ENCODE peak calls at places on chromosomes 5 and 9, in five cellular contexts. H is K562, N is endodermal cell, S is fibroblast of lung, O is mesenchymal stem cell. T is an unnamed sample.

GRCh38 chr9:98193336-98193944 is 1.0 kb upstream of the CORO2A start:
- DNase-seq in N (no peak), O (no peak), S (no peak), H (no peak), T (no peak)

GRCh38 chr5:75020016-75020656 is 32.2 kb downstream of the GCNT4 start:
- DNase-seq in H (no peak), N (no peak), O (no peak), S (no peak), T (no peak)

GRCh38 chr9:114269023-114269422 is 53.9 kb upstream of the ORM1 start:
- DNase-seq in S (no peak), O (no peak), N (no peak), H (no peak), T (no peak)

GRCh38 chr5:127684722-127685467 is 18.3 kb upstream of the CCDC192 start:
- DNase-seq in H (no peak), S (no peak), N (no peak), O (no peak), T (no peak)

GRCh38 chr5:982377-983237 is 26.0 kb upstream of the NKD2 start:
- DNase-seq in H (peak; percentile 71), O (no peak), S (no peak), N (peak; percentile 93), T (no peak)

GRCh38 chr5:113719549-113719948 is 206.1 kb downstream of the YTHDC2 start:
- DNase-seq in S (no peak), O (no peak), N (no peak), H (no peak), T (no peak)

GRCh38 chr5:76084496-76085285 is 1.5 kb downstream of the SV2C start:
- DNase-seq in N (peak; percentile 80), H (no peak), O (no peak), S (no peak), T (no peak)

GRCh38 chr5:663436-664342 is 29.5 kb downstream of the TPPP start:
- DNase-seq in O (no peak), N (no peak), H (no peak), S (no peak), T (no peak)

GRCh38 chr5:56375011-56375410 is 141.9 kb upstream of the ANKRD55 start:
- DNase-seq in S (no peak), N (no peak), H (no peak), O (no peak), T (no peak)

GRCh38 chr9:68500457-68501158 is 40.1 kb downstream of the TMEM252 start:
- DNase-seq in O (peak; percentile 73), S (peak; percentile 65), N (no peak), H (no peak), T (no peak)

GRCh38 chr5:139108056-139108811 is 89.9 kb downstream of the SIL1 start:
- DNase-seq in S (peak; percentile 69), N (no peak), O (no peak), H (no peak), T (no peak)

GRCh38 chr5:120293796-120294195 is 170.3 kb upstream of the PRR16 start:
- DNase-seq in N (no peak), H (no peak), S (peak; percentile 92), O (peak; percentile 46), T (no peak)

GRCh38 chr9:98085955-98086354 is 29.4 kb downstream of the NANS start:
- DNase-seq in H (peak; percentile 23), N (peak; percentile 82), S (no peak), O (no peak), T (no peak)

GRCh38 chr9:104118916-104119315 is 24.8 kb downstream of the SMC2 start:
- DNase-seq in H (no peak), N (no peak), O (no peak), S (no peak), T (no peak)

GRCh38 chr5:94021246-94021645 is 279.8 kb upstream of the POU5F2 start:
- DNase-seq in H (no peak), O (peak; percentile 61), N (no peak), S (peak; percentile 77), T (peak; percentile 84)

GRCh38 chr5:179265529-179266290 is 79.6 kb downstream of the ADAMTS2 start:
- DNase-seq in O (peak; percentile 99), N (peak; percentile 67), S (peak; percentile 99), H (no peak), T (no peak)

GRCh38 chr9:116476935-116477381 is 210.1 kb upstream of the TRIM32 start:
- DNase-seq in S (no peak), H (no peak), N (peak; percentile 55), O (no peak), T (no peak)

GRCh38 chr9:93090091-93090655 is 5.8 kb upstream of the CARD19 start:
- DNase-seq in S (no peak), N (peak; percentile 20), O (no peak), H (no peak), T (no peak)

GRCh38 chr5:78699565-78700143 is 51.1 kb upstream of the LHFPL2 start:
- DNase-seq in O (peak; percentile 88), N (no peak), H (no peak), S (peak; percentile 98), T (peak; percentile 56)

GRCh38 chr9:79817469-79818004 is 245.8 kb downstream of the TLE4 start:
- DNase-seq in H (no peak), O (peak; percentile 4), N (peak; percentile 45), S (peak; percentile 52), T (no peak)

GRCh38 chr9:97474373-97474925 is 27.0 kb upstream of the TMOD1 start:
- DNase-seq in N (no peak), O (peak; percentile 77), S (peak; percentile 19), H (no peak), T (no peak)

GRCh38 chr5:78984020-78984610 is 995 bp downstream of the ARSB start:
- DNase-seq in N (peak; percentile 50), O (no peak), S (peak; percentile 26), H (no peak), T (peak; percentile 73)

GRCh38 chr5:101977729-101978345 is 318.2 kb downstream of the SLCO4C1 start:
- DNase-seq in N (no peak), S (peak; percentile 52), H (peak; percentile 13), O (peak; percentile 65), T (peak; percentile 43)

GRCh38 chr5:172731286-172732073 is 39.5 kb downstream of the DUSP1 start:
- DNase-seq in H (no peak), O (no peak), S (peak; percentile 32), N (peak; percentile 86), T (no peak)

GRCh38 chr5:132766806-132767055 is 10.3 kb downstream of the SEPTIN8 start:
- DNase-seq in O (no peak), N (no peak), H (no peak), S (no peak), T (no peak)

GRCh38 chr9:118222375-118222774 is 518.2 kb downstream of the TLR4 start:
- DNase-seq in H (no peak), O (peak; percentile 8), N (peak; percentile 74), S (peak; percentile 14), T (no peak)

GRCh38 chr5:15993334-15993733 is 186.3 kb downstream of the MARCHF11 start:
- DNase-seq in S (peak; percentile 75), H (no peak), O (peak; percentile 41), N (no peak), T (peak; percentile 62)

GRCh38 chr5:14062178-14062577 is 81.0 kb upstream of the TRIO start:
- DNase-seq in O (no peak), S (peak; percentile 74), H (no peak), N (no peak), T (no peak)

GRCh38 chr5:111221139-111221538 is 3.0 kb upstream of the CAMK4 start:
- DNase-seq in N (no peak), S (no peak), H (no peak), O (no peak), T (no peak)

GRCh38 chr5:86766103-86766502 is 148.4 kb downstream of the COX7C start:
- DNase-seq in S (no peak), N (no peak), O (no peak), H (no peak), T (no peak)

GRCh38 chr9:131036529-131037335 is 27.8 kb downstream of the LAMC3 start:
- DNase-seq in S (no peak), H (no peak), N (no peak), O (no peak), T (no peak)

GRCh38 chr9:15416880-15417279 is 5.8 kb upstream of the SNAPC3 start:
- DNase-seq in N (peak; percentile 84), H (peak; percentile 30), O (peak; percentile 49), S (peak; percentile 25), T (peak; percentile 43)

GRCh38 chr5:140340605-140341004 is 5.8 kb downstream of the HBEGF start:
- DNase-seq in S (no peak), O (no peak), H (no peak), N (no peak), T (no peak)

GRCh38 chr9:89482056-89482784 is 15.7 kb downstream of the SEMA4D start:
- DNase-seq in N (no peak), H (no peak), S (no peak), O (no peak), T (no peak)

GRCh38 chr9:89482950-89483349 is 15.0 kb downstream of the SEMA4D start:
- DNase-seq in O (no peak), S (no peak), H (no peak), N (no peak), T (no peak)

GRCh38 chr9:89484475-89485404 is 13.2 kb downstream of the SEMA4D start:
- DNase-seq in O (peak; percentile 28), S (no peak), H (no peak), N (no peak), T (no peak)

GRCh38 chr9:89481161-89481915 is 16.6 kb downstream of the SEMA4D start:
- DNase-seq in N (no peak), S (no peak), H (no peak), O (no peak), T (no peak)

GRCh38 chr9:89483592-89484474 is 14.1 kb downstream of the SEMA4D start:
- DNase-seq in O (no peak), H (no peak), S (no peak), N (no peak), T (no peak)
- H3K9ac ChIP-seq in O (no peak overlapping the region), H (no peak overlapping the region), S (no peak overlapping the region), N (no peak overlapping the region), T (no peak overlapping the region)

GRCh38 chr9:19934301-19934868 is 145.5 kb upstream of the SLC24A2 start:
- DNase-seq in S (peak; percentile 47), N (peak; percentile 81), H (no peak), O (peak; percentile 61), T (peak; percentile 46)
- H3K9ac ChIP-seq in S (peak overlapping the region; percentile 20), N (no peak overlapping the region), H (no peak overlapping the region), O (peak overlapping the region; percentile 80), T (peak overlapping the region; percentile 25)

GRCh38 chr5:156803404-156803803 is 46.7 kb upstream of the PPP1R2B start:
- DNase-seq in O (no peak), N (no peak), H (no peak), S (no peak), T (no peak)

GRCh38 chr5:156798201-156798600 is 51.9 kb upstream of the PPP1R2B start:
- DNase-seq in O (no peak), S (no peak), N (no peak), H (no peak), T (no peak)

GRCh38 chr5:156802501-156802900 is 47.6 kb upstream of the PPP1R2B start:
- DNase-seq in N (no peak), H (no peak), S (no peak), O (no peak), T (no peak)

GRCh38 chr5:156799171-156799570 is 50.9 kb upstream of the PPP1R2B start:
- DNase-seq in H (no peak), S (no peak), O (no peak), N (no peak), T (no peak)

GRCh38 chr5:156800982-156801381 is 49.1 kb upstream of the PPP1R2B start:
- DNase-seq in N (peak; percentile 78), O (no peak), S (no peak), H (no peak), T (no peak)
- H3K9ac ChIP-seq in N (no peak overlapping the region), O (no peak overlapping the region), S (no peak overlapping the region), H (no peak overlapping the region), T (no peak overlapping the region)

GRCh38 chr5:42812620-42813019 is 928 bp upstream of the SELENOP start:
- DNase-seq in N (no peak), S (no peak), H (no peak), O (no peak), T (no peak)
- H3K9ac ChIP-seq in N (no peak overlapping the region), S (no peak overlapping the region), H (no peak overlapping the region), O (peak overlapping the region; percentile 95), T (no peak overlapping the region)